ENCODE peak calls at places on chromosomes 13 and 19, in seven cellular contexts. L is HepG2; Y is effector memory CD4-positive, alpha-beta T cell; P is choroid plexus epithelial cell; N is heart right ventricle; E is spleen; C is bronchial epithelial cell. D is an unnamed sample.

GRCh38 chr13:34114581-34114980 is 296.6 kb downstream of the RFC3 start:
- DNase-seq in L (no peak), E (no peak), Y (no peak), P (no peak), N (no peak), C (no peak), D (no peak)

GRCh38 chr19:4660181-4660791 is 9.9 kb downstream of the MYDGF start:
- DNase-seq in L (peak; percentile 42), C (no peak), E (no peak), Y (no peak), N (no peak), P (no peak), D (no peak)

GRCh38 chr19:1082928-1083816 is 12.0 kb downstream of the POLR2E start:
- DNase-seq in L (no peak), Y (no peak), P (no peak), C (no peak), N (peak; percentile 13), E (peak; percentile 83), D (no peak)

GRCh38 chr13:55155046-55155445 is 1985.7 kb upstream of the PRR20A start:
- DNase-seq in C (no peak), Y (no peak), L (no peak), P (no peak), N (no peak), E (no peak), D (no peak)

GRCh38 chr19:1474011-1474764 is 4.8 kb downstream of the C19orf25 start:
- DNase-seq in C (no peak), Y (no peak), E (no peak), P (no peak), L (no peak), N (peak; percentile 41), D (peak; percentile 42)

GRCh38 chr13:93318538-93318937 is 91.9 kb downstream of the GPC6 start:
- DNase-seq in L (peak; percentile 3), P (peak; percentile 52), C (peak; percentile 50), Y (no peak), N (no peak), E (no peak), D (peak; percentile 24)

GRCh38 chr13:112713517-112714253 is 23.8 kb downstream of the ATP11A start:
- DNase-seq in P (no peak), E (peak; percentile 18), C (no peak), N (no peak), Y (no peak), L (no peak), D (peak; percentile 19)

GRCh38 chr19:18439025-18439909 is 1.3 kb upstream of the ISYNA1 start:
- DNase-seq in N (no peak), E (peak; percentile 64), P (peak; percentile 84), Y (no peak), C (peak; percentile 71), L (peak; percentile 72), D (peak; percentile 45)

GRCh38 chr13:25752957-25753540 is 298.8 kb downstream of the SHISA2 start:
- DNase-seq in N (peak; percentile 32), Y (no peak), C (peak; percentile 71), E (no peak), L (no peak), P (peak; percentile 92), D (peak; percentile 94)

GRCh38 chr13:99311748-99312492 is 4.7 kb upstream of the GPR183 start:
- DNase-seq in Y (no peak), C (no peak), L (no peak), P (no peak), N (no peak), E (no peak), D (peak; percentile 36)

GRCh38 chr19:41373993-41374392 is 2.3 kb upstream of the TMEM91 start:
- DNase-seq in L (no peak), Y (no peak), P (peak; percentile 97), E (no peak), C (peak; percentile 18), N (peak; percentile 89), D (peak; percentile 92)

GRCh38 chr19:3890590-3890989 is 10.1 kb downstream of the ATCAY start:
- DNase-seq in C (no peak), P (no peak), E (no peak), L (no peak), Y (no peak), N (no peak), D (no peak)

GRCh38 chr13:49253997-49254396 is 6.3 kb downstream of the CDADC1 start:
- DNase-seq in N (no peak), C (no peak), L (no peak), Y (no peak), E (no peak), P (no peak), D (no peak)

GRCh38 chr13:73532582-73532981 is 473.8 kb downstream of the KLF5 start:
- DNase-seq in P (no peak), Y (no peak), E (no peak), L (no peak), C (no peak), N (no peak), D (no peak)

GRCh38 chr13:97849305-97849704 is 104.2 kb upstream of the IPO5 start:
- DNase-seq in N (no peak), E (no peak), C (peak; percentile 55), P (peak; percentile 63), L (peak; percentile 36), Y (no peak), D (peak; percentile 27)

GRCh38 chr19:10514211-10515145 is 2.8 kb downstream of the S1PR5 start:
- DNase-seq in N (no peak), Y (no peak), P (no peak), E (no peak), C (no peak), L (no peak), D (no peak)

GRCh38 chr19:40908981-40909380 is 26.9 kb upstream of the CYP2A7 start:
- DNase-seq in L (no peak), E (no peak), C (no peak), Y (peak; percentile 2), N (no peak), P (peak; percentile 69), D (no peak)

GRCh38 chr13:31997641-31998040 is 33.9 kb upstream of the FRY start:
- DNase-seq in C (no peak), E (no peak), L (no peak), N (no peak), P (no peak), Y (no peak), D (no peak)

GRCh38 chr13:31996611-31997010 is 35.0 kb upstream of the FRY start:
- DNase-seq in Y (no peak), E (no peak), L (no peak), N (no peak), P (peak; percentile 4), C (no peak), D (no peak)

GRCh38 chr13:32001392-32001768 is 30.2 kb upstream of the FRY start:
- DNase-seq in C (no peak), E (no peak), P (peak; percentile 73), N (peak; percentile 24), Y (no peak), L (peak; percentile 71), D (peak; percentile 62)

GRCh38 chr13:32001769-32002168 is 29.8 kb upstream of the FRY start:
- DNase-seq in E (no peak), N (no peak), L (no peak), P (no peak), C (no peak), Y (no peak), D (no peak)

DNA sequence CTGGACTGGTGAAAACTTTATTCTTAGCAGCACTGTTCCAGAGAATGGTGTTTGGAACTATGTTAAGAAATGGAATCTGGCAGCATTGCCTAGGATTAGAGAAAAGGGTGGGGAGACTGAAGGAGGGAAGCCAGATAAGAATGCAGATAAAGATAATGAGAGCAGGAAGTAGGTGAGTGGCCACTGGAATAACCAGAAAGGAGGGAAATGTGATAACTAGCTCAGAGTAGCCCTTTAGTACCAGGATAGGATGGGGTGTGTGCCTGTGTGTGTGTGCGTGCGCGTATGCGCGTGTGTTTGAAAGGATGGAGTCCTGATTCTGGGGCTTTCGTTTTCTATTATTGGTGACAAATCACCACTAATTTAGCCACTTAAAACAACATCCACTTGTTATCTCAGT is 33.4 kb upstream of the FRY start:
- DNase-seq in L (no peak), N (peak; percentile 27), E (no peak), Y (no peak), C (no peak), P (no peak), D (peak; percentile 44)
- H3K4me3 ChIP-seq in L (no peak overlapping the region), N (no peak overlapping the region), E (no peak overlapping the region), Y (no peak overlapping the region), C (no peak overlapping the region), P (no peak overlapping the region), D (no peak overlapping the region)

DNA sequence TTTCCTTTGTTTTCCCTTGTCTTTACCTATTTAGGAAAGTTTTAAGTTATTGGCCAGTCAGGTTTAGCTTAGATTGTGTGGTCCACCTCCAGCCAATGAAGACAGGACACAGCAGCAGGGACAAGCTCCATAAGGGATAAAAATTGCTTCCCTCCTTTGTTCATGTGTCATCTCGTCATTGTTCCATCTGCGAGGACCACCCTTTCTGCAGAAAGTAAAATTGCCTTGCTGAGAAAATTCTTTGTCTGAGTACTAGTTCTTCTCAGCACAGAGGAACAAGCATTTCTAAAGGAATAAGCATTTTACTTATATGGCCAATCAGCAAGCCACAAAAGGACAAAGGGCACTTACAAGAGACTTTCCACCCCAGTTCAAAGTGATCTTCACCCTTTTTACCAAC is 11.4 kb downstream of the ZNF560 start:
- DNase-seq in N (no peak), L (no peak), E (no peak), P (no peak), Y (no peak), C (no peak), D (no peak)
- H3K4me3 ChIP-seq in N (no peak overlapping the region), L (no peak overlapping the region), E (no peak overlapping the region), P (no peak overlapping the region), Y (no peak overlapping the region), C (no peak overlapping the region), D (no peak overlapping the region)

GRCh38 chr13:41915096-41915495 is 45.8 kb downstream of the VWA8 start:
- DNase-seq in P (no peak), E (no peak), C (peak; percentile 79), Y (no peak), N (no peak), L (no peak), D (peak; percentile 15)

GRCh38 chr13:41914552-41914951 is 46.4 kb downstream of the VWA8 start:
- DNase-seq in E (no peak), Y (no peak), P (no peak), L (no peak), N (no peak), C (no peak), D (no peak)

GRCh38 chr13:41905600-41906254 is 55.2 kb downstream of the VWA8 start:
- DNase-seq in C (peak; percentile 72), E (no peak), Y (no peak), N (no peak), L (peak; percentile 28), P (peak; percentile 73), D (peak; percentile 66)

GRCh38 chr13:41909524-41909923 is 51.4 kb downstream of the VWA8 start:
- DNase-seq in E (no peak), L (no peak), P (no peak), N (no peak), C (peak; percentile 68), Y (no peak), D (no peak)
- H3K4me3 ChIP-seq in E (no peak overlapping the region), L (no peak overlapping the region), P (no peak overlapping the region), N (no peak overlapping the region), C (no peak overlapping the region), Y (no peak overlapping the region), D (no peak overlapping the region)

GRCh38 chr19:7098701-7099596 is 29.4 kb downstream of the ZNF557 start:
- DNase-seq in Y (peak; percentile 80), P (peak; percentile 94), L (peak; percentile 80), C (peak; percentile 77), E (peak; percentile 97), N (peak; percentile 95), D (peak; percentile 92)

GRCh38 chr19:7101498-7102253 is 32.2 kb downstream of the ZNF557 start:
- DNase-seq in L (no peak), Y (no peak), P (no peak), N (no peak), C (no peak), E (no peak), D (no peak)

GRCh38 chr19:7099597-7099921 is 30.1 kb downstream of the ZNF557 start:
- DNase-seq in E (no peak), C (no peak), Y (no peak), L (no peak), N (no peak), P (no peak), D (no peak)

GRCh38 chr19:7098096-7098495 is 28.6 kb downstream of the ZNF557 start:
- DNase-seq in E (no peak), Y (no peak), L (no peak), C (no peak), P (no peak), N (no peak), D (no peak)
- H3K4me3 ChIP-seq in E (peak overlapping the region; percentile 57), Y (no peak overlapping the region), L (peak overlapping the region; percentile 77), C (no peak overlapping the region), P (no peak overlapping the region), N (peak overlapping the region; percentile 89), D (peak overlapping the region; percentile 81)

D was measured in fibroblast of the aortic adventitia.